ENCODE peak calls at places on chromosomes 2 and 18, in nine cellular contexts. Q, P, V, D, F, O, Y, C and J are unnamed samples.

GRCh38 chr2:38862481-38862880 is 13.3 kb downstream of the DHX57 start:
- DNase-seq in Q (no peak), P (no peak), V (no peak), D (no peak), F (no peak), O (no peak), Y (no peak), C (no peak), J (no peak)

GRCh38 chr2:29662841-29663240 is 258.5 kb downstream of the ALK start:
- DNase-seq in Q (no peak), P (no peak), V (no peak), D (peak), F (no peak), O (no peak), Y (no peak), C (no peak), J (no peak)

GRCh38 chr2:3575534-3576324 is 669 bp downstream of the RPS7 start:
- DNase-seq in Q (peak), P (no peak), V (peak), D (no peak), F (peak), O (no peak), Y (peak), C (peak), J (no peak)

GRCh38 chr2:842151-842792 is 108.4 kb upstream of the SNTG2 start:
- DNase-seq in Q (no peak), P (no peak), V (no peak), D (no peak), F (no peak), O (no peak), Y (no peak), C (no peak), J (no peak)

GRCh38 chr2:185628985-185629384 is 109.6 kb upstream of the FSIP2 start:
- DNase-seq in Q (peak), P (no peak), V (peak), D (no peak), F (no peak), O (no peak), Y (no peak), C (peak), J (no peak)

GRCh38 chr18:57518533-57518932 is 68.0 kb downstream of the FECH start:
- DNase-seq in Q (no peak), P (no peak), V (no peak), D (no peak), F (no peak), O (no peak), Y (no peak), C (no peak), J (peak)

GRCh38 chr2:44927979-44928659 is 13.4 kb upstream of the SIX3 start:
- DNase-seq in Q (no peak), P (no peak), V (no peak), D (no peak), F (no peak), O (no peak), Y (no peak), C (no peak), J (no peak)

GRCh38 chr18:59639136-59639535 is 58.1 kb downstream of the CCBE1 start:
- DNase-seq in Q (no peak), P (no peak), V (no peak), D (peak), F (no peak), O (no peak), Y (no peak), C (no peak), J (no peak)

GRCh38 chr2:234626566-234627130 is 129.8 kb upstream of the ARL4C start:
- DNase-seq in Q (no peak), P (no peak), V (no peak), D (no peak), F (no peak), O (no peak), Y (no peak), C (no peak), J (no peak)

GRCh38 chr18:1014951-1015627 is 110.4 kb downstream of the ADCYAP1 start:
- DNase-seq in Q (no peak), P (no peak), V (no peak), D (no peak), F (peak), O (no peak), Y (no peak), C (no peak), J (no peak)

GRCh38 chr2:171160630-171161424 is at the start of gene TLK1:
- DNase-seq in Q (peak), P (peak), V (peak), D (peak), F (peak), O (peak), Y (peak), C (peak), J (peak)

GRCh38 chr2:14756122-14756541 is 123.6 kb downstream of the LRATD1 start:
- DNase-seq in Q (no peak), P (no peak), V (no peak), D (peak), F (no peak), O (no peak), Y (no peak), C (no peak), J (no peak)

GRCh38 chr2:101961287-101962242 is 30.2 kb upstream of the IL1R2 start:
- DNase-seq in Q (no peak), P (no peak), V (no peak), D (peak), F (no peak), O (peak), Y (peak), C (no peak), J (peak)

GRCh38 chr18:54584065-54584464 is 7.0 kb upstream of the DYNAP start:
- DNase-seq in Q (no peak), P (no peak), V (no peak), D (no peak), F (no peak), O (no peak), Y (no peak), C (no peak), J (no peak)

GRCh38 chr18:38611036-38611964 is 1045.7 kb upstream of the CELF4 start:
- DNase-seq in Q (no peak), P (no peak), V (no peak), D (no peak), F (no peak), O (no peak), Y (no peak), C (no peak), J (no peak)

GRCh38 chr2:46878886-46879285 is 36.7 kb downstream of the MCFD2 start:
- DNase-seq in Q (peak), P (no peak), V (no peak), D (peak), F (peak), O (peak), Y (no peak), C (no peak), J (no peak)

GRCh38 chr2:158999458-158999857 is 31.0 kb downstream of the TANC1 start:
- DNase-seq in Q (no peak), P (no peak), V (no peak), D (peak), F (peak), O (no peak), Y (no peak), C (no peak), J (no peak)

GRCh38 chr2:101446869-101447268 is 28.0 kb downstream of the RFX8 start:
- DNase-seq in Q (no peak), P (no peak), V (no peak), D (peak), F (peak), O (no peak), Y (no peak), C (no peak), J (no peak)

GRCh38 chr18:10514082-10514481 is 11.7 kb upstream of the NAPG start:
- DNase-seq in Q (no peak), P (no peak), V (no peak), D (no peak), F (no peak), O (no peak), Y (no peak), C (no peak), J (no peak)

GRCh38 chr2:220078439-220078838 is 451.0 kb downstream of the SLC4A3 start:
- DNase-seq in Q (no peak), P (no peak), V (no peak), D (no peak), F (no peak), O (no peak), Y (no peak), C (no peak), J (no peak)

GRCh38 chr2:209868595-209868994 is 97.0 kb downstream of the UNC80 start:
- DNase-seq in Q (no peak), P (no peak), V (no peak), D (no peak), F (no peak), O (no peak), Y (no peak), C (no peak), J (no peak)

GRCh38 chr2:167875524-167875923 is 371.9 kb downstream of the STK39 start:
- DNase-seq in Q (no peak), P (no peak), V (no peak), D (no peak), F (no peak), O (no peak), Y (no peak), C (no peak), J (no peak)

GRCh38 chr2:26550276-26551015 is 72.5 kb upstream of the OTOF start:
- DNase-seq in Q (no peak), P (no peak), V (no peak), D (no peak), F (no peak), O (no peak), Y (no peak), C (no peak), J (peak)

GRCh38 chr2:160941290-160941846 is 218.9 kb upstream of the TANK start:
- DNase-seq in Q (no peak), P (no peak), V (no peak), D (no peak), F (no peak), O (no peak), Y (no peak), C (no peak), J (no peak)

GRCh38 chr2:108449410-108450200 is 599 bp downstream of the GCC2 start:
- DNase-seq in Q (no peak), P (no peak), V (peak), D (peak), F (peak), O (no peak), Y (peak), C (peak), J (peak)

GRCh38 chr18:26657618-26658581 is 109.5 kb upstream of the KCTD1 start:
- DNase-seq in Q (no peak), P (no peak), V (no peak), D (no peak), F (no peak), O (no peak), Y (no peak), C (no peak), J (no peak)